ENCODE peak calls at places on chromosomes 3 and 15, in four cellular contexts. I is HCT116, F is SK-N-SH, J is H1. S is an unnamed sample.
A peak's percentile ranks its signal among the peaks of the same experiment; 100 is the strongest.

GRCh38 chr3:177037241-177037640 is 160.0 kb downstream of the TBL1XR1 start:
- DNase-seq in I (no peak), F (no peak), J (no peak), S (no peak)

GRCh38 chr3:134430950-134431445 is 54.8 kb downstream of the ANAPC13 start:
- DNase-seq in J (no peak), I (no peak), F (no peak), S (no peak)

GRCh38 chr15:63191895-63192603 is 2.6 kb downstream of the RAB8B start:
- DNase-seq in I (no peak), F (no peak), J (no peak), S (no peak)

GRCh38 chr3:111800472-111800871 is 58.6 kb upstream of the PHLDB2 start:
- DNase-seq in I (no peak), F (no peak), J (no peak), S (no peak)

GRCh38 chr3:46764206-46764605 is 46.5 kb upstream of the PRSS50 start:
- DNase-seq in J (no peak), F (no peak), I (no peak), S (no peak)

GRCh38 chr15:77974098-77974414 is 103.5 kb downstream of the TBC1D2B start:
- DNase-seq in F (peak; percentile 66), J (no peak), I (no peak), S (no peak)

GRCh38 chr15:61528590-61528929 is 299.5 kb upstream of the RORA start:
- DNase-seq in F (no peak), J (no peak), I (no peak), S (no peak)

GRCh38 chr3:4461459-4462090 is 5.5 kb downstream of the SUMF1 start:
- DNase-seq in F (no peak), I (no peak), J (no peak), S (no peak)

GRCh38 chr15:64536244-64536836 is 76.0 kb downstream of the ZNF609 start:
- DNase-seq in I (peak; percentile 79), F (no peak), J (no peak), S (no peak)

GRCh38 chr3:168977696-168978374 is 685.7 kb downstream of the MECOM start:
- DNase-seq in F (no peak), J (no peak), I (no peak), S (no peak)

GRCh38 chr3:87997298-87997697 is 61.5 kb downstream of the CGGBP1 start:
- DNase-seq in F (no peak), J (no peak), I (no peak), S (no peak)

GRCh38 chr3:59798372-59799086 is 748.7 kb upstream of the CFAP20DC start:
- DNase-seq in J (no peak), F (no peak), I (no peak), S (no peak)

GRCh38 chr3:12822725-12823373 is 18.5 kb downstream of the RPL32 start:
- DNase-seq in J (no peak), I (peak; percentile 29), F (no peak), S (peak; percentile 68)

GRCh38 chr3:98986073-98986472 is 84.6 kb upstream of the DCBLD2 start:
- DNase-seq in J (peak; percentile 19), I (peak; percentile 40), F (no peak), S (no peak)

GRCh38 chr3:128568602-128569490 is 75.8 kb upstream of the GATA2 start:
- DNase-seq in F (no peak), J (no peak), I (no peak), S (no peak)

GRCh38 chr3:34102290-34102689 is 303.9 kb downstream of the PDCD6IP start:
- DNase-seq in F (no peak), I (no peak), J (no peak), S (no peak)

GRCh38 chr3:146165370-146165769 is 4.4 kb upstream of the PLOD2 start:
- DNase-seq in F (no peak), I (no peak), J (no peak), S (no peak)

GRCh38 chr15:63043391-63044076 is 987 bp downstream of the TPM1 start:
- DNase-seq in J (no peak), F (peak; percentile 60), I (no peak), S (peak; percentile 35)

GRCh38 chr3:66822059-66823009 is 175.8 kb upstream of the KBTBD8 start:
- DNase-seq in F (peak; percentile 39), I (peak; percentile 64), J (peak; percentile 78), S (peak; percentile 86)

GRCh38 chr15:81184188-81184587 is 12.5 kb upstream of the IL16 start:
- DNase-seq in F (no peak), J (no peak), I (no peak), S (no peak)

GRCh38 chr15:28456476-28457395 is 76.0 kb downstream of the GOLGA8G start:
- DNase-seq in J (no peak), I (no peak), F (peak; percentile 36), S (no peak)

GRCh38 chr15:80645494-80646065 is 49.5 kb upstream of the ABHD17C start:
- DNase-seq in I (no peak), F (no peak), J (no peak), S (no peak)

GRCh38 chr3:41710646-41711388 is 251.1 kb downstream of the ULK4 start:
- DNase-seq in J (peak; percentile 41), F (no peak), I (no peak), S (no peak)

GRCh38 chr3:134372405-134373277 is 1.6 kb downstream of the AMOTL2 start:
- DNase-seq in I (no peak), F (no peak), J (no peak), S (no peak)

GRCh38 chr3:4633078-4634004 is 140.2 kb downstream of the ITPR1 start:
- DNase-seq in I (peak; percentile 37), F (peak; percentile 66), J (no peak), S (peak; percentile 74)

GRCh38 chr15:51312132-51312531 is 26.3 kb downstream of the CYP19A1 start:
- DNase-seq in J (no peak), F (no peak), I (no peak), S (peak; percentile 5)

GRCh38 chr15:74783072-74783807 is 1.4 kb downstream of the CSK start:
- DNase-seq in F (peak; percentile 59), I (no peak), J (no peak), S (no peak)

GRCh38 chr3:19457449-19457848 is 309.1 kb downstream of the KCNH8 start:
- DNase-seq in I (no peak), F (no peak), J (no peak), S (no peak)

GRCh38 chr15:26083457-26084350 is 220.6 kb upstream of the ATP10A start:
- DNase-seq in I (no peak), F (no peak), J (no peak), S (peak; percentile 55)

GRCh38 chr15:89361451-89362202 is 27.0 kb upstream of the POLG start:
- DNase-seq in I (no peak), F (peak; percentile 72), J (no peak), S (peak; percentile 75)

GRCh38 chr15:91694131-91694828 is 159.2 kb upstream of the SLCO3A1 start:
- DNase-seq in J (no peak), I (no peak), F (peak; percentile 57), S (peak; percentile 13)

GRCh38 chr3:129341331-129342141 is 62.9 kb downstream of the HMCES start:
- DNase-seq in I (no peak), J (no peak), F (no peak), S (no peak)

GRCh38 chr3:151146071-151146730 is 56.8 kb downstream of the GPR171 start:
- DNase-seq in F (peak; percentile 71), J (peak; percentile 63), I (peak; percentile 71), S (peak; percentile 90)

GRCh38 chr3:24375947-24376384 is 118.7 kb downstream of the THRB start:
- DNase-seq in I (no peak), F (no peak), J (no peak), S (no peak)

GRCh38 chr3:24378313-24378712 is 116.3 kb downstream of the THRB start:
- DNase-seq in J (no peak), I (no peak), F (no peak), S (no peak)

GRCh38 chr3:24374801-24375200 is 119.8 kb downstream of the THRB start:
- DNase-seq in I (no peak), F (no peak), J (no peak), S (no peak)

GRCh38 chr3:24379936-24380335 is 114.7 kb downstream of the THRB start:
- DNase-seq in I (no peak), J (no peak), F (no peak), S (no peak)

DNA sequence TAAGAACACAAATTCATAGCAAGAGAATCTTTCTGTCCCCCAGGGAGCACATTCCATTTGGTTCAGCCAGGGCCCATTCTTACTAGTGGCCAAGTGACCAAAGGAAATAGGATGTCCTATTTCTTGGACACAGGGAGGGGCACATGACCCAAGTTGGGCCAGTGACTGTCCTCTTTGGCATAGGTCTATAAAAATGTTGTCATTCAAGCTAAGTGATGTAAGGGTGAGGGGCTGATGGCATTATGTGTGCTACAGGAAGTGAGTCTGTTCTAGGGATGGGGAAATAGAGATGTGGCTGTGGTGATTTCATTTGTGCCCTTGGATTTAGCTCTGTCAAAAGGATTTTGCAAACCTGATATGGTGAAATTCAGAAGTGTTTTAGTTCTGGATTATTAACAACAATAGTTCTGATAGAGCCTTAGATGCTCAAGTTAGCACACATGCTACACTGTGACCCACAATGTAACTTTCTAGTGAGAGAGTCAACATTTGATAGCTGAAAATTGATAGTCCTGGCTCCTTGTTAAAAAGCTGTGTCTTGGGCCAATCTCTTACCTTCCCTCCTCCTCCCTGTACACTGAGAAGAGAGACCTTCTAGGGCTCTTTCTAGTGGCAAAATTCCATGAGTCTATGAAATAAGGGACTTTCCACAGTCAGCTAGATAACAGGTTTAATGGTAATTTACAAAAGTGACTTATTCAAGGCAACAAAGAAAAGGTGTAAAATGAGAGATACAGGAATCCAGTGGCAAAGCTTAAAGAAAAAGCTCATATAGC is 117.2 kb downstream of the THRB start:
- DNase-seq in J (no peak), F (no peak), I (no peak), S (no peak)
- TF ChIP-seq JUND in J (no peak), F (no peak), I (no peak), S (no peak)

GRCh38 chr3:116020495-116020894 is 397.2 kb downstream of the GAP43 start:
- DNase-seq in I (no peak), J (no peak), F (no peak), S (no peak)
- TF ChIP-seq JUND in I (no peak), J (no peak), F (no peak), S (no peak)

GRCh38 chr3:158846803-158847465 is 45.1 kb downstream of the MFSD1 start:
- DNase-seq in F (no peak), I (no peak), J (no peak), S (no peak)

GRCh38 chr3:158842946-158843345 is 41.1 kb downstream of the MFSD1 start:
- DNase-seq in I (no peak), J (no peak), F (no peak), S (no peak)

GRCh38 chr3:158847466-158847849 is 45.6 kb downstream of the MFSD1 start:
- DNase-seq in F (no peak), J (no peak), I (no peak), S (no peak)

GRCh38 chr3:158847885-158848284 is 46.0 kb downstream of the MFSD1 start:
- DNase-seq in I (no peak), J (no peak), F (no peak), S (no peak)

GRCh38 chr3:158845748-158846350 is 44.0 kb downstream of the MFSD1 start:
- DNase-seq in I (peak; percentile 27), F (peak; percentile 68), J (peak; percentile 15), S (peak; percentile 69)
- TF ChIP-seq JUND in I (no peak), F (no peak), J (no peak), S (no peak)

GRCh38 chr15:69096197-69096596 is 64.2 kb upstream of the GLCE start:
- DNase-seq in I (no peak), J (no peak), F (no peak), S (no peak)

GRCh38 chr15:69099976-69100375 is 60.5 kb upstream of the GLCE start:
- DNase-seq in F (no peak), I (no peak), J (no peak), S (no peak)

GRCh38 chr15:69095280-69095679 is 65.2 kb upstream of the GLCE start:
- DNase-seq in I (no peak), F (no peak), J (no peak), S (no peak)

GRCh38 chr15:69100821-69101220 is 59.6 kb upstream of the GLCE start:
- DNase-seq in I (no peak), J (no peak), F (no peak), S (no peak)

GRCh38 chr15:69098688-69099087 is 61.7 kb upstream of the GLCE start:
- DNase-seq in F (no peak), J (no peak), I (no peak), S (no peak)
- TF ChIP-seq JUND in F (no peak), J (no peak), I (no peak), S (no peak)